ENCODE peak calls at places on chromosomes 7 and 10, in five cellular contexts. One of them, this sample, is unnamed.

GRCh38 chr10:21406595-21407218 is 118.8 kb downstream of the SKIDA1 start:
- ATAC-seq in Right ventricle myocardium inferior: no peak
- ATAC-seq in Right ventricle myocardium superior: no peak
- ATAC-seq in activated B cell treated with CpG ODN at 0.5 μM for 24 hours: no peak
- ATAC-seq in right cardiac atrium: peak
- ATAC-seq in this sample: no peak

GRCh38 chr7:19390795-19391194 is 245.6 kb upstream of the FERD3L start:
- ATAC-seq in Right ventricle myocardium inferior: no peak
- ATAC-seq in Right ventricle myocardium superior: no peak
- ATAC-seq in activated B cell treated with CpG ODN at 0.5 μM for 24 hours: no peak
- ATAC-seq in right cardiac atrium: no peak
- ATAC-seq in this sample: no peak

GRCh38 chr7:26449175-26450165 is 157.8 kb downstream of the SNX10 start:
- ATAC-seq in Right ventricle myocardium inferior: no peak
- ATAC-seq in Right ventricle myocardium superior: no peak
- ATAC-seq in activated B cell treated with CpG ODN at 0.5 μM for 24 hours: no peak
- ATAC-seq in right cardiac atrium: no peak
- ATAC-seq in this sample: no peak

GRCh38 chr7:102989161-102989560 is 76.4 kb downstream of the LRRC17 start:
- ATAC-seq in Right ventricle myocardium inferior: no peak
- ATAC-seq in Right ventricle myocardium superior: no peak
- ATAC-seq in activated B cell treated with CpG ODN at 0.5 μM for 24 hours: no peak
- ATAC-seq in right cardiac atrium: no peak
- ATAC-seq in this sample: no peak

GRCh38 chr7:7653568-7654187 is 13.1 kb downstream of the UMAD1 start:
- ATAC-seq in Right ventricle myocardium inferior: no peak
- ATAC-seq in Right ventricle myocardium superior: no peak
- ATAC-seq in activated B cell treated with CpG ODN at 0.5 μM for 24 hours: no peak
- ATAC-seq in right cardiac atrium: no peak
- ATAC-seq in this sample: no peak

GRCh38 chr10:67977246-67977645 is 92.8 kb downstream of the SIRT1 start:
- ATAC-seq in Right ventricle myocardium inferior: peak
- ATAC-seq in Right ventricle myocardium superior: peak
- ATAC-seq in activated B cell treated with CpG ODN at 0.5 μM for 24 hours: no peak
- ATAC-seq in right cardiac atrium: no peak
- ATAC-seq in this sample: no peak

GRCh38 chr7:7911339-7911738 is 57.3 kb upstream of the GLCCI1 start:
- ATAC-seq in Right ventricle myocardium inferior: no peak
- ATAC-seq in Right ventricle myocardium superior: no peak
- ATAC-seq in activated B cell treated with CpG ODN at 0.5 μM for 24 hours: no peak
- ATAC-seq in right cardiac atrium: no peak
- ATAC-seq in this sample: no peak

GRCh38 chr10:123998197-123999141 is 94.9 kb downstream of the CHST15 start:
- ATAC-seq in Right ventricle myocardium inferior: no peak
- ATAC-seq in Right ventricle myocardium superior: no peak
- ATAC-seq in activated B cell treated with CpG ODN at 0.5 μM for 24 hours: no peak
- ATAC-seq in right cardiac atrium: no peak
- ATAC-seq in this sample: no peak

GRCh38 chr10:31390804-31391203 is 71.8 kb downstream of the ZEB1 start:
- ATAC-seq in Right ventricle myocardium inferior: no peak
- ATAC-seq in Right ventricle myocardium superior: no peak
- ATAC-seq in activated B cell treated with CpG ODN at 0.5 μM for 24 hours: no peak
- ATAC-seq in right cardiac atrium: no peak
- ATAC-seq in this sample: no peak

GRCh38 chr10:77436257-77436780 is 201.3 kb downstream of the KCNMA1 start:
- ATAC-seq in Right ventricle myocardium inferior: no peak
- ATAC-seq in Right ventricle myocardium superior: no peak
- ATAC-seq in activated B cell treated with CpG ODN at 0.5 μM for 24 hours: no peak
- ATAC-seq in right cardiac atrium: no peak
- ATAC-seq in this sample: no peak